ENCODE peak calls at places on chromosome 1, in eight cellular contexts. I is A673; O is iPS DF 6.9; B is effector memory CD4-positive, alpha-beta T cell; D is PC-3; J is mammary epithelial cell; F is body of pancreas; X is aorta. W is an unnamed sample. For H3K9me3, the result is how much of the 10 kb centered on the place peaks cover.

GRCh38 chr1:44810101-44810761 is 1.9 kb downstream of the BTBD19 start:
- DNase-seq in I (peak), O (no peak), B (peak), D (peak), J (no peak), F (peak), X (peak), W (no peak)

GRCh38 chr1:85275701-85276289 is 637 bp downstream of the BCL10 start:
- DNase-seq in I (no peak), O (no peak), B (no peak), D (no peak), J (no peak), F (no peak), X (no peak), W (peak)

GRCh38 chr1:210477328-210477924 is 148.7 kb downstream of the HHAT start:
- DNase-seq in I (no peak), O (no peak), B (no peak), D (peak), J (no peak), F (no peak), X (no peak), W (no peak)

GRCh38 chr1:210294991-210295773 is 33.5 kb upstream of the HHAT start:
- DNase-seq in I (peak), O (no peak), B (no peak), D (no peak), J (peak), F (peak), X (peak), W (no peak)

GRCh38 chr1:88029142-88029541 is 654.9 kb upstream of the PKN2 start:
- DNase-seq in I (peak), O (no peak), B (no peak), D (no peak), J (no peak), F (peak), X (no peak), W (no peak)

GRCh38 chr1:24172598-24172997 is 14.5 kb downstream of the IFNLR1 start:
- DNase-seq in I (no peak), O (no peak), B (no peak), D (no peak), J (no peak), F (no peak), X (no peak), W (no peak)

GRCh38 chr1:31182352-31182751 is 57.3 kb downstream of the NKAIN1 start:
- DNase-seq in I (peak), O (peak), B (no peak), D (peak), J (peak), F (peak), X (peak), W (peak)

GRCh38 chr1:203289281-203289981 is 15.9 kb upstream of the BTG2 start:
- DNase-seq in I (no peak), O (no peak), B (peak), D (no peak), J (no peak), F (no peak), X (peak), W (peak)

GRCh38 chr1:11671544-11672286 is 7.7 kb downstream of the FBXO6 start:
- DNase-seq in I (no peak), O (no peak), B (no peak), D (no peak), J (no peak), F (peak), X (no peak), W (no peak)

GRCh38 chr1:46830665-46831322 is 31.9 kb downstream of the CYP4B1 start:
- DNase-seq in I (no peak), O (no peak), B (no peak), D (peak), J (peak), F (no peak), X (no peak), W (no peak)

GRCh38 chr1:205354259-205354904 is 2.3 kb downstream of the KLHDC8A start:
- DNase-seq in I (peak), O (no peak), B (peak), D (peak), J (peak), F (peak), X (peak), W (peak)

GRCh38 chr1:231929311-231929710 is 302.7 kb downstream of the DISC1 start:
- DNase-seq in I (peak), O (no peak), B (no peak), D (no peak), J (peak), F (no peak), X (no peak), W (no peak)

GRCh38 chr1:202259705-202260104 is 66.1 kb downstream of the LGR6 start:
- DNase-seq in I (no peak), O (no peak), B (no peak), D (no peak), J (no peak), F (no peak), X (peak), W (no peak)

GRCh38 chr1:109392037-109392787 is 5.5 kb downstream of the SORT1 start:
- DNase-seq in I (no peak), O (no peak), B (no peak), D (no peak), J (no peak), F (no peak), X (peak), W (no peak)

GRCh38 chr1:229749992-229750391 is 123.9 kb downstream of the URB2 start:
- DNase-seq in I (no peak), O (no peak), B (no peak), D (no peak), J (no peak), F (no peak), X (no peak), W (no peak)

GRCh38 chr1:208183977-208184901 is 59.9 kb downstream of the PLXNA2 start:
- DNase-seq in I (no peak), O (no peak), B (no peak), D (peak), J (peak), F (no peak), X (peak), W (no peak)

GRCh38 chr1:240312872-240313271 is 221.2 kb downstream of the FMN2 start:
- DNase-seq in I (peak), O (no peak), B (no peak), D (peak), J (no peak), F (no peak), X (no peak), W (no peak)

GRCh38 chr1:1911390-1912041 is 3.5 kb upstream of the CALML6 start:
- DNase-seq in I (no peak), O (no peak), B (no peak), D (no peak), J (no peak), F (peak), X (peak), W (no peak)

GRCh38 chr1:6519935-6520621 is 28.6 kb upstream of the PLEKHG5 start:
- DNase-seq in I (peak), O (peak), B (no peak), D (no peak), J (peak), F (peak), X (peak), W (no peak)

GRCh38 chr1:246988316-246988715 is 19.5 kb downstream of the ZNF695 start:
- DNase-seq in I (no peak), O (no peak), B (no peak), D (no peak), J (no peak), F (no peak), X (no peak), W (no peak)
- H3K9me3 ChIP-seq in I (half or more), O (under half), B (under half), D (half or more), J (under half), F (under half), X (under half), W (under half)

GRCh38 chr1:166410083-166410385 is 243.2 kb upstream of the FAM78B start:
- DNase-seq in I (no peak), O (no peak), B (no peak), D (no peak), J (no peak), F (no peak), X (no peak), W (no peak)
- H3K9me3 ChIP-seq in I (under half), O (under half), B (under half), D (under half), J (under half), F (under half), X (under half), W (under half)

DNA sequence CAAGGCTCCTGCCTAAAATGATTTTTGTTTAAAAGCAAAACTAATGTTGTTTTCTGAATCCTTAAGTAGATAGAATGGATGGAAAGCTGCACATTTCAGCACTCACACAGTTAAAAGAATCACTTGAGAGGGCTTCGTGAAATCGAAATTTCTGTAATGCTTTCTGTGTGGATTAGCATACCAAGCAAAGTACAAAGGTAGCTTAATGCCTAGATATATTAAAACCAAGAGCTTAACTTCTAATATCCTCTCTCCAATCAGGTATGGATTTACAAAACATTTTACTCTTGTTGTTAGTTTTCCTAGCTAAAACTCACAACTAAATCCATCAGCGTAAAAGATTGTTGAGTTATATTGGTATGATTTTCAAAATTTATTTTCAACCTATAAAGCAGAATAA is 378.8 kb upstream of the PRMT6 start:
- DNase-seq in I (no peak), O (no peak), B (no peak), D (no peak), J (no peak), F (no peak), X (no peak), W (no peak)
- H3K9me3 ChIP-seq in I (under half), O (under half), B (under half), D (under half), J (under half), F (under half), X (under half), W (under half)

GRCh38 chr1:54272772-54273091 is 72.8 kb downstream of the MRPL37 start:
- DNase-seq in I (no peak), O (no peak), B (no peak), D (no peak), J (no peak), F (no peak), X (no peak), W (no peak)

GRCh38 chr1:54272134-54272533 is 72.2 kb downstream of the MRPL37 start:
- DNase-seq in I (no peak), O (no peak), B (no peak), D (no peak), J (no peak), F (no peak), X (no peak), W (no peak)

GRCh38 chr1:54270543-54270942 is 70.6 kb downstream of the MRPL37 start:
- DNase-seq in I (no peak), O (no peak), B (no peak), D (no peak), J (no peak), F (no peak), X (no peak), W (no peak)

GRCh38 chr1:54273092-54273836 is 73.3 kb downstream of the MRPL37 start:
- DNase-seq in I (peak), O (no peak), B (no peak), D (no peak), J (no peak), F (peak), X (peak), W (no peak)

DNA sequence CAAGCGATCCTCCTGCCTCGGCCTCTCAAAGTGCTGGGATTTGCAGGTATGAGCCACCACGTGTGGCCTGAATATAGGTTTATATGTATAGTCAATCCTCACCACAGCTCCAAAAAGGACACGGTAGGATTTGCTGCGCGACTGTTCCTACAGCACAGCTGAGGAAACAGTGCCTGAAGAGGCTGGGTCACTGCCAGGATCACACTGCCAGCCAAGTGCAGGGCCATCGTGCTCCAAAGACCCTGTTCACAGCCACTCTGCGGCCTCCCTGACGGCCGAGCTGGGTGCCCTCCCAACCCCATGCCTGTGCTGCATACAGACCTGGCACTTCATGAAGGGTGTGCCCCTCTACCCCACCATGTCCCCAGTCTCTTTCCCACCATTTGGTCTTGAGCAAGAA is 71.4 kb downstream of the MRPL37 start:
- DNase-seq in I (no peak), O (no peak), B (no peak), D (no peak), J (no peak), F (peak), X (no peak), W (no peak)
- H3K9me3 ChIP-seq in I (under half), O (under half), B (under half), D (under half), J (under half), F (under half), X (under half), W (under half)

GRCh38 chr1:14494931-14495330 is 103.6 kb upstream of the KAZN start:
- DNase-seq in I (no peak), O (no peak), B (no peak), D (no peak), J (no peak), F (no peak), X (no peak), W (no peak)
- H3K9me3 ChIP-seq in I (under half), O (under half), B (under half), D (under half), J (under half), F (under half), X (under half), W (under half)

DNA sequence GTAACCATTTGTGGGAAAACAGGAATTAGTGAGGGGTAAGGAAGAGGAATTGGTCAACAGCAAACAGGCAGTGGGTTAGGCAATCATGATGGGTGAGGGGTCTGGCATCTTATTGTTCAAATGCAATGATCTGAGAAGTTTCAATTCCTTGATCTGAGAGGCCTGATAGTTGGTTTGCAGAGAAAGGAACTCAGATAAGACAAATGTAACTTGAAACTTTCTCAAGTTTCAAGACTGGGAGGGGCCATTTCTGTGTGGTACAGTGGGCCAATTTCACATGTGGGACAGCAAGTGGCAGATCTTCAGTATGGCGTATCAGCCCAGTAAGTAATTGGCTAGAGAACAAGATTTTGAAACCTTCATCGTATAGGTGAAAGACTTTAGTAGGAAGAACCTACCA is 102.5 kb downstream of the XPR1 start:
- DNase-seq in I (no peak), O (no peak), B (no peak), D (no peak), J (peak), F (no peak), X (no peak), W (no peak)
- H3K9me3 ChIP-seq in I (under half), O (under half), B (under half), D (under half), J (under half), F (under half), X (under half), W (under half)

DNA sequence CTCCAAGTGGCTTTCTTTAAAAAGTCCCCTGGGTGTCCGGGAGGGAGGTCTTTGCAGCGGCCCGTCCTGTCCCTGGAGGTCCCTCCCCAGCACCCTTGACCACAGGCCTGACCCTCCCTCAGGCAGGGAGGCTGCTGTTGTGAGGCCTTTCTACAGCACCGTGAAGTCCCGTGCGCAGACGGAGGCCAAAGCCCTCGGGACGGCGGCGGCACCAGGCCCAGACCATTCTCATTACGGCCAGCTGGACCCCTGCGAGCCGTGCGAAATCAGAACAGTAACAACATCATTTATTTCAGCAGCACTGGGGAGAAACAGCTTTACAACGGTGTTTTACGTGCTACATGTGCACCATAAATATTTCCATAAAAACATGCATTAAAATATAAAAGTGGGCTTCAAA is 101.4 kb upstream of the ACTRT2 start:
- DNase-seq in I (no peak), O (no peak), B (no peak), D (no peak), J (no peak), F (no peak), X (no peak), W (no peak)
- H3K9me3 ChIP-seq in I (under half), O (half or more), B (under half), D (under half), J (half or more), F (under half), X (under half), W (under half)

GRCh38 chr1:248759644-248760043 is 4.1 kb upstream of the LYPD8 start:
- DNase-seq in I (no peak), O (no peak), B (no peak), D (no peak), J (no peak), F (no peak), X (no peak), W (no peak)
- H3K9me3 ChIP-seq in I (under half), O (under half), B (under half), D (under half), J (under half), F (under half), X (under half), W (under half)

GRCh38 chr1:67580671-67581403 is 104.2 kb upstream of the GADD45A start:
- DNase-seq in I (no peak), O (no peak), B (no peak), D (no peak), J (peak), F (no peak), X (no peak), W (no peak)

GRCh38 chr1:67584938-67585337 is 100.1 kb upstream of the GADD45A start:
- DNase-seq in I (no peak), O (no peak), B (no peak), D (no peak), J (no peak), F (no peak), X (peak), W (no peak)

GRCh38 chr1:67582625-67583461 is 102.2 kb upstream of the GADD45A start:
- DNase-seq in I (no peak), O (no peak), B (no peak), D (no peak), J (no peak), F (no peak), X (no peak), W (no peak)

GRCh38 chr1:67586596-67586995 is 98.4 kb upstream of the GADD45A start:
- DNase-seq in I (no peak), O (no peak), B (no peak), D (no peak), J (no peak), F (no peak), X (no peak), W (no peak)

DNA sequence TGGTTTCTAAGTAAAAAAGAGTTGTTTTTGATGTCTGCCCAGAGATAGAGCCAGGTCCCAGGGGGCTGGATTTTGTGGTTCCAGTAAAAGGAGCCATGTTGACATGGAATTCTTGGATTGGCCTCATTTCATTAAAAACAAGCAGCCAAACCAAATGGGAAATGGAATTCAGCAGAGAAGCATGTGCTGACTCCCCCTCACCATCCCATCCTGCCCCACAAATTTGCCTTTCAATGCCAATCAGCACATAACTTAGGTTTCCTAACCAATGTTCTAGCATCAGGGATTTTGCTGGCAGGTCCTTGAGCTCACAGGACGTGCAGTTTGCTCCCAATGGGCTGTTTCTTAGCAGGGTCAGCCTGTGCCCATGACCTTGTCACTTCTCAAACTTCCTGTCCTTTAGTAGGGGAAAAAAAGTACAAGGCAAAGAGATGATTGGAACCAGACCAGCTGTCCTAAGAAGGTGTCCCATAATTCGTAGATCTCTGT is 101.5 kb upstream of the GADD45A start:
- DNase-seq in I (no peak), O (no peak), B (no peak), D (no peak), J (no peak), F (no peak), X (no peak), W (no peak)
- H3K9me3 ChIP-seq in I (under half), O (under half), B (under half), D (under half), J (under half), F (under half), X (under half), W (under half)

GRCh38 chr1:248791010-248791409 is 34.7 kb downstream of the SH3BP5L start:
- DNase-seq in I (no peak), O (no peak), B (no peak), D (no peak), J (no peak), F (no peak), X (no peak), W (no peak)
- H3K9me3 ChIP-seq in I (under half), O (under half), B (under half), D (under half), J (under half), F (under half), X (under half), W (under half)

W was measured in T-helper 17 cell.